ENCODE peak calls at places on chromosomes 6 and 20, in eight cellular contexts. Y, M, S, W, L, H, V and A are unnamed samples.

GRCh38 chr6:63773200-63773599 is 137.6 kb downstream of the PHF3 start:
- DNase-seq in W (no peak), S (no peak), H (no peak), L (no peak), Y (no peak), M (no peak), V (no peak), A (no peak)

GRCh38 chr6:38095054-38095453 is 275.5 kb downstream of the ZFAND3 start:
- DNase-seq in S (no peak), V (no peak), W (peak), Y (no peak), L (no peak), M (no peak), H (no peak), A (no peak)

GRCh38 chr6:11263185-11263817 is 30.8 kb upstream of the NEDD9 start:
- DNase-seq in L (peak), M (peak), W (peak), V (no peak), H (peak), S (peak), Y (no peak), A (no peak)

GRCh38 chr6:3351105-3351676 is 92.4 kb downstream of the PSMG4 start:
- DNase-seq in W (no peak), V (no peak), L (no peak), Y (no peak), H (no peak), S (no peak), M (no peak), A (no peak)

GRCh38 chr6:80425089-80425823 is 318.8 kb downstream of the BCKDHB start:
- DNase-seq in L (no peak), W (peak), Y (no peak), H (no peak), M (no peak), V (no peak), S (no peak), A (no peak)

GRCh38 chr6:142377112-142377848 is 75.5 kb downstream of the ADGRG6 start:
- DNase-seq in V (no peak), W (peak), M (no peak), L (peak), Y (no peak), H (peak), S (no peak), A (no peak)

GRCh38 chr20:51462566-51463276 is 79.8 kb downstream of the NFATC2 start:
- DNase-seq in S (peak), M (peak), V (no peak), W (no peak), Y (no peak), L (peak), H (peak), A (no peak)

GRCh38 chr20:63087236-63087871 is 80.6 kb upstream of the BHLHE23 start:
- DNase-seq in M (no peak), Y (no peak), S (peak), W (no peak), V (no peak), L (peak), H (peak), A (peak)

GRCh38 chr6:159645659-159646058 is 47.4 kb downstream of the SOD2 start:
- DNase-seq in V (no peak), S (no peak), W (peak), Y (no peak), L (no peak), H (no peak), M (no peak), A (no peak)

GRCh38 chr20:40744072-40744471 is 55.0 kb upstream of the MAFB start:
- DNase-seq in S (no peak), W (no peak), L (no peak), M (no peak), H (no peak), Y (no peak), V (no peak), A (no peak)

GRCh38 chr20:40738976-40739375 is 49.9 kb upstream of the MAFB start:
- DNase-seq in S (no peak), Y (no peak), W (no peak), M (no peak), V (no peak), L (no peak), H (no peak), A (no peak)

GRCh38 chr20:40743172-40743775 is 54.2 kb upstream of the MAFB start:
- DNase-seq in L (no peak), W (no peak), M (no peak), V (peak), Y (no peak), H (no peak), S (no peak), A (no peak)

GRCh38 chr20:40739841-40740240 is 50.8 kb upstream of the MAFB start:
- DNase-seq in S (no peak), Y (no peak), V (no peak), M (no peak), W (no peak), H (no peak), L (no peak), A (no peak)

DNA sequence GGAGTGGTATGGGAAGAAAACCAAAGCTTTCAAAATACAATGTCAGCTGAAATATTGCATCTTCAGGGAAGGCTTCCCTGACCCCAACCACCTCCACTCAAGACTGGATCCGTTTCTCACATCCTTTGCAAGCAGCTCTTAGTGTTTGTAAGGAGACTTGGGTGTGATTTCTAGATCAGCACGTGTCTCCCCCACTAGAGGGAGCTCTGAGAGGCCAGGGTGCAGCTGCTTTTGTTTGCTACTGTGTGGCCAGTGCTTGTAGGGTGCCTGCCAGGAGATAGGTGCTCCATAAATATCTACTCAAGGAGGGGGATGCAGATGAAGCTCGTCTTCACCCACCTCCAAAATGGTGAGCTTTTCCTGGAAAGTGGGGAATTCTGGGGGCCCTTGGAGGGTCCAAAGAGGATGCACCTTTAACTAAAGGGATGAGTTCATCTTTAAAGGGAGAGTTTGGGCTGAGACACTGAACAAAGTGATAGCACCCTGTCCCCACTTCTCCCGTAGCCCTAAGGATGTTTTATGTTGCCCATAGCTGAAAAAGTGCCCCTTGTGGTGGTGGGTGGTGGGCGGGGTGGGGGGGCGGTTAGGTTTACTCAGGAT is 52.6 kb upstream of the MAFB start:
- DNase-seq in V (peak), M (no peak), L (no peak), H (peak), W (peak), S (no peak), Y (peak), A (no peak)
- TF ChIP-seq CTCF in V (peak), M (no peak), L (peak), H (peak), W (peak), S (no peak), Y (peak), A (peak)

GRCh38 chr20:14336667-14337066 is 745 bp downstream of the FLRT3 start:
- DNase-seq in M (no peak), V (no peak), L (no peak), H (no peak), S (no peak), Y (no peak), W (peak), A (no peak)
- TF ChIP-seq CTCF in M (no peak), V (no peak), L (no peak), H (no peak), S (no peak), Y (no peak), W (peak), A (no peak)

GRCh38 chr6:139219271-139219729 is 72.5 kb downstream of the TXLNB start:
- DNase-seq in Y (peak), W (peak), L (peak), H (peak), M (peak), S (peak), V (peak), A (no peak)
- TF ChIP-seq CTCF in Y (peak), W (peak), L (peak), H (peak), M (peak), S (peak), V (peak), A (peak)

DNA sequence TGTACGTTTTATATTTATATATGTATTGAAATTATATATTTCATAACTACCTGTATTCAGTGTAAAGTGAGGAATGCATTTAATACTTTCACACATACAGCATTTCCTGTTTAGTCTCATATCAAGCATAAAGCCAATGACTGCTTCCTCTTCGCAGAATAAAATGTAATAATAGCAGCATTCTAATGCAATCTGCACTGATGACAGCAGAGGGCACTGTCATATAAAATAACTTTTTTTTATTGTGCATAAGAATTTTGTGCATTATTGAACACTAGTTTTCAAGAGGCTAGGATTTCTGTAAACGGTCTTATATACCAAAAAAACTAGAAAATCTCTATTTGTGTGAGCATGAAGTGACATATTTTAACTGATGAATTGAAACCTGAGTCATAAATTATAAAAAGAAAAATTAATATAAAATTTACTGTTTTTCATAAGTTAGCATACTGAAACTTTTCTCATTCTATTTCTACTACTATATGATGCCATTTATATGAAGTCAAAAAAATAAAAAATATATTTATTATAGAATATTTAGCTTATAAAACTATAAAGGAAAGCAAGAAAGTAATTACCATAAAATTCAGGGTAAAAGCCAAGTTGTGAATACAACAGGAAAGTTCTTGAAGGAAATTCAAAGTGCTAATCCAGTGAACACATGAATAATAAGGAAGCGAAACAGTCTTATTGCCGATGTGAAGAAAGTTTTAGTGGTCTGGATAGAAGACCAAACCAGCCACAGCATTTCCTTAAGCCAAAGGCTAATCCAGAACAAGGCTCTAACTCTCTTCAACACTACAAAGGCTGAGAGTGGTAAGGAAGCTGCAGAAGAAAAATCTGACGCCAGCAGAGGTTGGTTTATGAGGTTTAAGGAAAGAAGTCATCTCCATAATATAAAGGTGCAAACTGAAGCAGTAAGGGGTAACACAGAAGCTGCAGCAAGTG is 36.3 kb downstream of the RNF146 start:
- DNase-seq in S (peak), V (peak), W (peak), H (no peak), L (no peak), Y (peak), M (no peak), A (no peak)
- TF ChIP-seq CTCF in S (peak), V (peak), W (peak), H (peak), L (peak), Y (peak), M (peak), A (peak)

GRCh38 chr6:147248859-147249258 is 44.6 kb downstream of the STXBP5 start:
- DNase-seq in L (no peak), M (no peak), H (no peak), W (no peak), V (no peak), S (no peak), Y (no peak), A (no peak)
- TF ChIP-seq CTCF in L (no peak), M (no peak), H (no peak), W (no peak), V (no peak), S (no peak), Y (no peak), A (no peak)

GRCh38 chr20:25313608-25314007 is 65.7 kb downstream of the PYGB start:
- DNase-seq in S (no peak), Y (no peak), W (no peak), M (no peak), V (no peak), H (no peak), L (peak), A (no peak)

GRCh38 chr20:25316506-25317190 is 68.8 kb downstream of the PYGB start:
- DNase-seq in Y (no peak), V (no peak), W (no peak), H (no peak), L (peak), M (no peak), S (peak), A (peak)

GRCh38 chr20:25315418-25316210 is 67.7 kb downstream of the PYGB start:
- DNase-seq in M (no peak), S (peak), Y (no peak), L (peak), V (no peak), H (no peak), W (peak), A (peak)

GRCh38 chr20:25317351-25318075 is 69.6 kb downstream of the PYGB start:
- DNase-seq in S (peak), H (no peak), W (no peak), M (no peak), L (peak), V (no peak), Y (no peak), A (peak)

GRCh38 chr20:25314497-25315417 is 66.9 kb downstream of the PYGB start:
- DNase-seq in W (no peak), H (no peak), L (peak), M (no peak), Y (no peak), V (no peak), S (no peak), A (peak)
- TF ChIP-seq CTCF in W (no peak), H (no peak), L (no peak), M (no peak), Y (no peak), V (no peak), S (no peak), A (peak)

GRCh38 chr6:7624781-7625710 is 35.0 kb downstream of the SNRNP48 start:
- DNase-seq in L (no peak), S (no peak), V (no peak), H (no peak), M (no peak), W (no peak), Y (no peak), A (no peak)
- TF ChIP-seq CTCF in L (no peak), S (no peak), V (no peak), H (no peak), M (no peak), W (peak), Y (no peak), A (peak)

GRCh38 chr6:161137839-161138544 is 135.9 kb downstream of the AGPAT4 start:
- DNase-seq in W (peak), L (peak), M (peak), S (no peak), H (no peak), V (no peak), Y (no peak), A (no peak)
- TF ChIP-seq CTCF in W (no peak), L (no peak), M (no peak), S (no peak), H (no peak), V (no peak), Y (no peak), A (no peak)

GRCh38 chr6:126176266-126176665 is 163.6 kb upstream of the CENPW start:
- DNase-seq in S (no peak), Y (no peak), V (no peak), W (peak), H (no peak), M (no peak), L (no peak), A (no peak)
- TF ChIP-seq CTCF in S (no peak), Y (no peak), V (peak), W (peak), H (no peak), M (no peak), L (no peak), A (peak)